ENCODE peak calls at places on chromosomes 7 and 10, in seven cellular contexts. One of them, this sample, is unnamed.

GRCh38 chr7:27066148-27066547 is 29.7 kb downstream of the HOXA1 start:
- DNase-seq in T-helper 1 cell: no peak
- DNase-seq in brain pericyte: no peak
- DNase-seq in midbrain: no peak
- DNase-seq in posterior cingulate gyrus: no peak
- DNase-seq in Right ventricle myocardium superior: no peak
- DNase-seq in RWPE1: peak
- DNase-seq in this sample: no peak

GRCh38 chr7:69364814-69365587 is 233.3 kb upstream of the AUTS2 start:
- DNase-seq in midbrain: no peak
- DNase-seq in RWPE1: no peak
- DNase-seq in Right ventricle myocardium superior: no peak
- DNase-seq in T-helper 1 cell: no peak
- DNase-seq in brain pericyte: no peak
- DNase-seq in posterior cingulate gyrus: no peak
- DNase-seq in this sample: no peak

GRCh38 chr7:2866601-2867000 is 22.5 kb upstream of the GNA12 start:
- DNase-seq in RWPE1: no peak
- DNase-seq in brain pericyte: no peak
- DNase-seq in T-helper 1 cell: no peak
- DNase-seq in posterior cingulate gyrus: peak
- DNase-seq in Right ventricle myocardium superior: no peak
- DNase-seq in midbrain: no peak
- DNase-seq in this sample: no peak

GRCh38 chr7:139776486-139777303 is 1.1 kb downstream of the HIPK2 start:
- DNase-seq in midbrain: no peak
- DNase-seq in T-helper 1 cell: no peak
- DNase-seq in RWPE1: peak
- DNase-seq in brain pericyte: no peak
- DNase-seq in posterior cingulate gyrus: no peak
- DNase-seq in Right ventricle myocardium superior: no peak
- DNase-seq in this sample: peak

GRCh38 chr7:43943702-43944187 is 17.5 kb downstream of the UBE2D4 start:
- DNase-seq in midbrain: no peak
- DNase-seq in T-helper 1 cell: no peak
- DNase-seq in posterior cingulate gyrus: no peak
- DNase-seq in Right ventricle myocardium superior: no peak
- DNase-seq in RWPE1: no peak
- DNase-seq in brain pericyte: no peak
- DNase-seq in this sample: no peak

GRCh38 chr7:23106801-23107713 is 1.5 kb downstream of the KLHL7 start:
- DNase-seq in Right ventricle myocardium superior: no peak
- DNase-seq in brain pericyte: no peak
- DNase-seq in posterior cingulate gyrus: no peak
- DNase-seq in T-helper 1 cell: no peak
- DNase-seq in RWPE1: no peak
- DNase-seq in midbrain: peak
- DNase-seq in this sample: no peak

GRCh38 chr7:23918856-23919255 is 208.8 kb downstream of the STK31 start:
- DNase-seq in posterior cingulate gyrus: no peak
- DNase-seq in Right ventricle myocardium superior: no peak
- DNase-seq in brain pericyte: no peak
- DNase-seq in T-helper 1 cell: no peak
- DNase-seq in RWPE1: no peak
- DNase-seq in midbrain: no peak
- DNase-seq in this sample: no peak

GRCh38 chr10:61904711-61905445 is 3.4 kb downstream of the ARID5B start:
- DNase-seq in posterior cingulate gyrus: no peak
- DNase-seq in brain pericyte: no peak
- DNase-seq in midbrain: peak
- DNase-seq in RWPE1: peak
- DNase-seq in T-helper 1 cell: no peak
- DNase-seq in Right ventricle myocardium superior: no peak
- DNase-seq in this sample: peak

GRCh38 chr10:112389147-112389822 is 15.4 kb downstream of the ACSL5 start:
- DNase-seq in Right ventricle myocardium superior: no peak
- DNase-seq in RWPE1: peak
- DNase-seq in brain pericyte: no peak
- DNase-seq in midbrain: no peak
- DNase-seq in posterior cingulate gyrus: no peak
- DNase-seq in T-helper 1 cell: no peak
- DNase-seq in this sample: no peak

GRCh38 chr7:130901209-130901783 is 167.3 kb upstream of the KLF14 start:
- DNase-seq in brain pericyte: no peak
- DNase-seq in midbrain: peak
- DNase-seq in Right ventricle myocardium superior: peak
- DNase-seq in RWPE1: peak
- DNase-seq in T-helper 1 cell: no peak
- DNase-seq in posterior cingulate gyrus: peak
- DNase-seq in this sample: no peak

GRCh38 chr10:123359539-123359938 is 205.3 kb downstream of the BUB3 start:
- DNase-seq in midbrain: no peak
- DNase-seq in posterior cingulate gyrus: no peak
- DNase-seq in T-helper 1 cell: no peak
- DNase-seq in Right ventricle myocardium superior: no peak
- DNase-seq in RWPE1: no peak
- DNase-seq in brain pericyte: no peak
- DNase-seq in this sample: no peak

GRCh38 chr10:69224862-69225657 is 4.9 kb downstream of the HKDC1 start:
- DNase-seq in RWPE1: peak
- DNase-seq in brain pericyte: no peak
- DNase-seq in posterior cingulate gyrus: no peak
- DNase-seq in Right ventricle myocardium superior: no peak
- DNase-seq in T-helper 1 cell: no peak
- DNase-seq in midbrain: no peak
- DNase-seq in this sample: no peak

GRCh38 chr7:82291931-82292330 is 151.6 kb downstream of the CACNA2D1 start:
- DNase-seq in RWPE1: no peak
- DNase-seq in Right ventricle myocardium superior: no peak
- DNase-seq in brain pericyte: no peak
- DNase-seq in T-helper 1 cell: no peak
- DNase-seq in posterior cingulate gyrus: no peak
- DNase-seq in midbrain: no peak
- DNase-seq in this sample: no peak

GRCh38 chr7:16646427-16647081 is 573 bp downstream of the BZW2 start:
- DNase-seq in T-helper 1 cell: no peak
- DNase-seq in RWPE1: no peak
- DNase-seq in midbrain: no peak
- DNase-seq in Right ventricle myocardium superior: no peak
- DNase-seq in posterior cingulate gyrus: no peak
- DNase-seq in brain pericyte: no peak
- DNase-seq in this sample: no peak

GRCh38 chr10:119650062-119650461 is 1.1 kb upstream of the BAG3 start:
- DNase-seq in posterior cingulate gyrus: no peak
- DNase-seq in midbrain: no peak
- DNase-seq in Right ventricle myocardium superior: no peak
- DNase-seq in T-helper 1 cell: no peak
- DNase-seq in brain pericyte: no peak
- DNase-seq in RWPE1: no peak
- DNase-seq in this sample: no peak

GRCh38 chr7:46201966-46202365 is 280.9 kb upstream of the IGFBP3 start:
- DNase-seq in posterior cingulate gyrus: no peak
- DNase-seq in T-helper 1 cell: no peak
- DNase-seq in midbrain: no peak
- DNase-seq in brain pericyte: no peak
- DNase-seq in RWPE1: no peak
- DNase-seq in Right ventricle myocardium superior: no peak
- DNase-seq in this sample: no peak

GRCh38 chr10:46220872-46221538 is 65.8 kb upstream of the ANTXRL start:
- DNase-seq in RWPE1: no peak
- DNase-seq in brain pericyte: no peak
- DNase-seq in midbrain: no peak
- DNase-seq in T-helper 1 cell: no peak
- DNase-seq in Right ventricle myocardium superior: no peak
- DNase-seq in posterior cingulate gyrus: no peak
- DNase-seq in this sample: no peak

GRCh38 chr7:97541188-97541587 is 190.7 kb upstream of the TAC1 start:
- DNase-seq in RWPE1: no peak
- DNase-seq in brain pericyte: no peak
- DNase-seq in T-helper 1 cell: no peak
- DNase-seq in midbrain: no peak
- DNase-seq in posterior cingulate gyrus: peak
- DNase-seq in Right ventricle myocardium superior: no peak
- DNase-seq in this sample: no peak

GRCh38 chr10:22218448-22218847 is 633 bp upstream of the EBLN1 start:
- DNase-seq in brain pericyte: no peak
- DNase-seq in Right ventricle myocardium superior: no peak
- DNase-seq in RWPE1: no peak
- DNase-seq in posterior cingulate gyrus: no peak
- DNase-seq in T-helper 1 cell: no peak
- DNase-seq in midbrain: no peak
- DNase-seq in this sample: no peak

GRCh38 chr7:128408709-128409434 is 910 bp downstream of the IMPDH1 start:
- DNase-seq in T-helper 1 cell: no peak
- DNase-seq in midbrain: no peak
- DNase-seq in Right ventricle myocardium superior: no peak
- DNase-seq in RWPE1: peak
- DNase-seq in brain pericyte: no peak
- DNase-seq in posterior cingulate gyrus: no peak
- DNase-seq in this sample: no peak

GRCh38 chr7:47249361-47249760 is 332.6 kb downstream of the TNS3 start:
- DNase-seq in Right ventricle myocardium superior: no peak
- DNase-seq in RWPE1: no peak
- DNase-seq in brain pericyte: no peak
- DNase-seq in midbrain: no peak
- DNase-seq in posterior cingulate gyrus: no peak
- DNase-seq in T-helper 1 cell: no peak
- DNase-seq in this sample: no peak

GRCh38 chr7:15057272-15057671 is 154.7 kb upstream of the DGKB start:
- DNase-seq in brain pericyte: no peak
- DNase-seq in RWPE1: no peak
- DNase-seq in Right ventricle myocardium superior: no peak
- DNase-seq in T-helper 1 cell: no peak
- DNase-seq in posterior cingulate gyrus: no peak
- DNase-seq in midbrain: no peak
- DNase-seq in this sample: no peak

GRCh38 chr10:70227548-70228320 is 5.5 kb downstream of the PPA1 start:
- DNase-seq in RWPE1: no peak
- DNase-seq in brain pericyte: no peak
- DNase-seq in posterior cingulate gyrus: no peak
- DNase-seq in T-helper 1 cell: no peak
- DNase-seq in midbrain: no peak
- DNase-seq in Right ventricle myocardium superior: no peak
- DNase-seq in this sample: no peak

GRCh38 chr7:90596745-90597526 is 815 bp downstream of the CDK14 start:
- DNase-seq in Right ventricle myocardium superior: no peak
- DNase-seq in brain pericyte: no peak
- DNase-seq in RWPE1: peak
- DNase-seq in midbrain: peak
- DNase-seq in T-helper 1 cell: no peak
- DNase-seq in posterior cingulate gyrus: no peak
- DNase-seq in this sample: no peak

GRCh38 chr7:469591-469961 is 50.1 kb downstream of the PDGFA start:
- DNase-seq in T-helper 1 cell: no peak
- DNase-seq in midbrain: no peak
- DNase-seq in posterior cingulate gyrus: peak
- DNase-seq in brain pericyte: no peak
- DNase-seq in RWPE1: no peak
- DNase-seq in Right ventricle myocardium superior: no peak
- DNase-seq in this sample: no peak

GRCh38 chr10:131907679-131908078 is 6.9 kb downstream of the PPP2R2D start:
- DNase-seq in T-helper 1 cell: no peak
- DNase-seq in Right ventricle myocardium superior: no peak
- DNase-seq in midbrain: no peak
- DNase-seq in posterior cingulate gyrus: no peak
- DNase-seq in RWPE1: no peak
- DNase-seq in brain pericyte: no peak
- DNase-seq in this sample: no peak

GRCh38 chr10:72487521-72487920 is 132.8 kb upstream of the DNAJB12 start:
- DNase-seq in RWPE1: no peak
- DNase-seq in brain pericyte: no peak
- DNase-seq in Right ventricle myocardium superior: no peak
- DNase-seq in posterior cingulate gyrus: no peak
- DNase-seq in T-helper 1 cell: no peak
- DNase-seq in midbrain: no peak
- DNase-seq in this sample: no peak

GRCh38 chr7:156907656-156908055 is 14.7 kb upstream of the LMBR1 start:
- DNase-seq in T-helper 1 cell: no peak
- DNase-seq in midbrain: no peak
- DNase-seq in brain pericyte: no peak
- DNase-seq in Right ventricle myocardium superior: no peak
- DNase-seq in posterior cingulate gyrus: no peak
- DNase-seq in RWPE1: no peak
- DNase-seq in this sample: no peak

GRCh38 chr10:110410329-110411046 is 87.2 kb upstream of the DUSP5 start:
- DNase-seq in brain pericyte: no peak
- DNase-seq in RWPE1: peak
- DNase-seq in posterior cingulate gyrus: no peak
- DNase-seq in midbrain: no peak
- DNase-seq in T-helper 1 cell: no peak
- DNase-seq in Right ventricle myocardium superior: peak
- DNase-seq in this sample: no peak

GRCh38 chr7:48426966-48427555 is 255.8 kb downstream of the ABCA13 start:
- DNase-seq in midbrain: no peak
- DNase-seq in T-helper 1 cell: no peak
- DNase-seq in RWPE1: peak
- DNase-seq in brain pericyte: no peak
- DNase-seq in posterior cingulate gyrus: no peak
- DNase-seq in Right ventricle myocardium superior: no peak
- DNase-seq in this sample: no peak

GRCh38 chr10:122878799-122879338 is 512 bp downstream of the FAM24B start:
- DNase-seq in midbrain: no peak
- DNase-seq in Right ventricle myocardium superior: no peak
- DNase-seq in posterior cingulate gyrus: no peak
- DNase-seq in RWPE1: peak
- DNase-seq in brain pericyte: no peak
- DNase-seq in T-helper 1 cell: no peak
- DNase-seq in this sample: no peak

GRCh38 chr7:50960621-50961310 is 178.1 kb upstream of the GRB10 start:
- DNase-seq in T-helper 1 cell: no peak
- DNase-seq in midbrain: no peak
- DNase-seq in posterior cingulate gyrus: no peak
- DNase-seq in RWPE1: no peak
- DNase-seq in brain pericyte: no peak
- DNase-seq in Right ventricle myocardium superior: no peak
- DNase-seq in this sample: no peak

GRCh38 chr10:3354171-3354570 is 181.6 kb upstream of the PITRM1 start:
- DNase-seq in brain pericyte: no peak
- DNase-seq in RWPE1: no peak
- DNase-seq in posterior cingulate gyrus: no peak
- DNase-seq in Right ventricle myocardium superior: no peak
- DNase-seq in T-helper 1 cell: no peak
- DNase-seq in midbrain: no peak
- DNase-seq in this sample: no peak

GRCh38 chr10:62885656-62886461 is 69.7 kb upstream of the EGR2 start:
- DNase-seq in RWPE1: no peak
- DNase-seq in midbrain: no peak
- DNase-seq in T-helper 1 cell: no peak
- DNase-seq in brain pericyte: peak
- DNase-seq in Right ventricle myocardium superior: no peak
- DNase-seq in posterior cingulate gyrus: no peak
- DNase-seq in this sample: no peak

GRCh38 chr10:71132321-71132810 is 80.0 kb upstream of the UNC5B start:
- DNase-seq in RWPE1: no peak
- DNase-seq in Right ventricle myocardium superior: no peak
- DNase-seq in T-helper 1 cell: no peak
- DNase-seq in posterior cingulate gyrus: no peak
- DNase-seq in brain pericyte: no peak
- DNase-seq in midbrain: no peak
- DNase-seq in this sample: no peak

GRCh38 chr7:112296416-112296815 is 89.9 kb downstream of the ZNF277 start:
- DNase-seq in T-helper 1 cell: no peak
- DNase-seq in Right ventricle myocardium superior: no peak
- DNase-seq in posterior cingulate gyrus: no peak
- DNase-seq in brain pericyte: no peak
- DNase-seq in RWPE1: no peak
- DNase-seq in midbrain: no peak
- DNase-seq in this sample: no peak

GRCh38 chr7:32948202-32948601 is 9.0 kb upstream of the FKBP9 start:
- DNase-seq in midbrain: no peak
- DNase-seq in RWPE1: no peak
- DNase-seq in posterior cingulate gyrus: no peak
- DNase-seq in Right ventricle myocardium superior: no peak
- DNase-seq in brain pericyte: no peak
- DNase-seq in T-helper 1 cell: no peak
- DNase-seq in this sample: no peak

GRCh38 chr7:42907316-42907715 is 4.6 kb downstream of the C7orf25 start:
- DNase-seq in T-helper 1 cell: no peak
- DNase-seq in posterior cingulate gyrus: no peak
- DNase-seq in brain pericyte: no peak
- DNase-seq in midbrain: no peak
- DNase-seq in RWPE1: no peak
- DNase-seq in Right ventricle myocardium superior: no peak
- DNase-seq in this sample: no peak